ENCODE peak calls at places on chromosome 3, in six cellular contexts. One of them, this sample, is unnamed.

GRCh38 chr3:38227989-38228388 is 37.6 kb upstream of the SLC22A13 start:
- DNase-seq in CD8-positive, alpha-beta T cell: no peak
- DNase-seq in fibroblast of lung: peak
- DNase-seq in PC-9: no peak
- DNase-seq in MM.1S: no peak
- DNase-seq in H9: no peak
- DNase-seq in this sample: no peak

GRCh38 chr3:169542347-169542751 is 121.2 kb downstream of the MECOM start:
- DNase-seq in CD8-positive, alpha-beta T cell: no peak
- DNase-seq in fibroblast of lung: no peak
- DNase-seq in PC-9: no peak
- DNase-seq in MM.1S: no peak
- DNase-seq in H9: no peak
- DNase-seq in this sample: no peak

GRCh38 chr3:144931590-144931989 is 960.0 kb downstream of the DIPK2A start:
- DNase-seq in CD8-positive, alpha-beta T cell: no peak
- DNase-seq in fibroblast of lung: no peak
- DNase-seq in PC-9: no peak
- DNase-seq in MM.1S: no peak
- DNase-seq in H9: no peak
- DNase-seq in this sample: no peak

GRCh38 chr3:126130081-126130855 is 46.3 kb upstream of the SLC41A3 start:
- DNase-seq in CD8-positive, alpha-beta T cell: peak
- DNase-seq in fibroblast of lung: no peak
- DNase-seq in PC-9: peak
- DNase-seq in MM.1S: no peak
- DNase-seq in H9: no peak
- DNase-seq in this sample: no peak

GRCh38 chr3:107913671-107914070 is 177.2 kb downstream of the CD47 start:
- DNase-seq in CD8-positive, alpha-beta T cell: no peak
- DNase-seq in fibroblast of lung: peak
- DNase-seq in PC-9: no peak
- DNase-seq in MM.1S: no peak
- DNase-seq in H9: no peak
- DNase-seq in this sample: no peak

GRCh38 chr3:114615535-114616064 is 321.8 kb downstream of the TIGIT start:
- DNase-seq in CD8-positive, alpha-beta T cell: no peak
- DNase-seq in fibroblast of lung: no peak
- DNase-seq in PC-9: no peak
- DNase-seq in MM.1S: no peak
- DNase-seq in H9: no peak
- DNase-seq in this sample: no peak

GRCh38 chr3:64109438-64109837 is 86.1 kb upstream of the PSMD6 start:
- DNase-seq in CD8-positive, alpha-beta T cell: no peak
- DNase-seq in fibroblast of lung: no peak
- DNase-seq in PC-9: no peak
- DNase-seq in MM.1S: no peak
- DNase-seq in H9: peak
- DNase-seq in this sample: no peak

GRCh38 chr3:149506540-149506939 is 32.0 kb downstream of the TM4SF4 start:
- DNase-seq in CD8-positive, alpha-beta T cell: no peak
- DNase-seq in fibroblast of lung: peak
- DNase-seq in PC-9: no peak
- DNase-seq in MM.1S: no peak
- DNase-seq in H9: no peak
- DNase-seq in this sample: no peak

GRCh38 chr3:100260081-100260684 is 609 bp upstream of the TBC1D23 start:
- DNase-seq in CD8-positive, alpha-beta T cell: no peak
- DNase-seq in fibroblast of lung: peak
- DNase-seq in PC-9: peak
- DNase-seq in MM.1S: no peak
- DNase-seq in H9: peak
- DNase-seq in this sample: no peak

GRCh38 chr3:134718736-134719135 is 67.9 kb upstream of the KY start:
- DNase-seq in CD8-positive, alpha-beta T cell: no peak
- DNase-seq in fibroblast of lung: peak
- DNase-seq in PC-9: no peak
- DNase-seq in MM.1S: no peak
- DNase-seq in H9: no peak
- DNase-seq in this sample: no peak

DNA sequence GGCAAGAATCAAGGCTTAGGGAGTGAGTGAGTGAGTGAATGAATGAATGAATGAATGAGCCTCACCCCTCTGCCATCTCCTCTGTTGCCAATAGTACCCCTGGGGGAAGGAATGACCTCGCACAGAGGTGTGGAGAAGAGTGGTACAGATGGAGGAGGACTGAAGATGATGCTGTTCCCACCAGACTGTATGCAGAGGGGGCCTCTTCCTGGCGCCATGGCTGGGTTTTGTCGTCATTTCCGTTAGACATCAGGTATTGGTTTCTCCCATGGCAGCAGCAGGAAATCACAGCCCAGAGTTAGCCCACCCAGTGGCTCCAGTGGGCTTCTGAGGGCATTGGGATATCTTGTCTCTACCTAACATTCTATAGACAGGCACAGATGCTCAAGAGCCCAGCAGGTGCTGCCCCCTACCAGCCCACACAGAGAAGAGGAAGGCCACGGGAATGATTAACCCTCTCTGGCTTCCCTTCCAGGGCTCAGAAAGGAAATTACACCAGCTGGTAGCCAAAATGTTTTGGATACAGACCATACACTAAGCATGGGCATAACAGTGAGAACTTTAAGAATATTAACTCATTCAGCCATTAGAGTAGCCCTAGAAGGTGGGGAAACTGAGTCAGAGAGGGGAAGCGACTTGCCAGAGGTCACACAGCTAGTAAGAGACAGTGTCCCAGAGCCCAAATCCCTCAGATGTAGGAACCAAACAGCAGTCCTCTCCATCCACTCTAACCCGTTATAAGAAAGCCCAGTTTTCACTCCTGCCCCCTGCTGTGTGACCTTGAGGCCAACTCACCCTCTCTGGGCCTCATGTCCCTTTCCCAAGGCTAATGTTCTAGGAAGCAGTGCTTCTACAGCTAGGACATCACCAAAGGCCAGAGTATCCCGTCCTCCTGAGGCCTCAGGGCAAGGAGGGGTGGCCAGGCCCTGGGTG is 109.6 kb upstream of the SLC6A11 start:
- DNase-seq in CD8-positive, alpha-beta T cell: no peak
- DNase-seq in fibroblast of lung: no peak
- DNase-seq in PC-9: no peak
- DNase-seq in MM.1S: no peak
- DNase-seq in H9: peak
- DNase-seq in this sample: peak
- TF ChIP-seq CTCF in CD8-positive, alpha-beta T cell: no peak
- TF ChIP-seq CTCF in fibroblast of lung: no peak
- TF ChIP-seq CTCF in PC-9: no peak
- TF ChIP-seq CTCF in MM.1S: no peak
- TF ChIP-seq CTCF in H9: peak
- TF ChIP-seq CTCF in this sample: no peak

GRCh38 chr3:52685285-52685704 is 418 bp downstream of the PBRM1 start:
- DNase-seq in CD8-positive, alpha-beta T cell: peak
- DNase-seq in fibroblast of lung: no peak
- DNase-seq in PC-9: peak
- DNase-seq in MM.1S: peak
- DNase-seq in H9: peak
- DNase-seq in this sample: peak

GRCh38 chr3:52683611-52684010 is 2.1 kb downstream of the PBRM1 start:
- DNase-seq in CD8-positive, alpha-beta T cell: no peak
- DNase-seq in fibroblast of lung: no peak
- DNase-seq in PC-9: no peak
- DNase-seq in MM.1S: no peak
- DNase-seq in H9: no peak
- DNase-seq in this sample: no peak

GRCh38 chr3:52688266-52688665 is 2.4 kb downstream of the GNL3 start:
- DNase-seq in CD8-positive, alpha-beta T cell: no peak
- DNase-seq in fibroblast of lung: no peak
- DNase-seq in PC-9: no peak
- DNase-seq in MM.1S: no peak
- DNase-seq in H9: no peak
- DNase-seq in this sample: no peak

GRCh38 chr3:52684184-52684583 is 1.5 kb downstream of the PBRM1 start:
- DNase-seq in CD8-positive, alpha-beta T cell: no peak
- DNase-seq in fibroblast of lung: no peak
- DNase-seq in PC-9: no peak
- DNase-seq in MM.1S: no peak
- DNase-seq in H9: no peak
- DNase-seq in this sample: no peak

GRCh38 chr3:52685705-52686691 is at the start of the genes GNL3 and PBRM1:
- DNase-seq in CD8-positive, alpha-beta T cell: peak
- DNase-seq in fibroblast of lung: peak
- DNase-seq in PC-9: peak
- DNase-seq in MM.1S: peak
- DNase-seq in H9: peak
- DNase-seq in this sample: peak
- TF ChIP-seq CTCF in CD8-positive, alpha-beta T cell: no peak
- TF ChIP-seq CTCF in fibroblast of lung: no peak
- TF ChIP-seq CTCF in PC-9: no peak
- TF ChIP-seq CTCF in MM.1S: no peak
- TF ChIP-seq CTCF in H9: no peak
- TF ChIP-seq CTCF in this sample: no peak

DNA sequence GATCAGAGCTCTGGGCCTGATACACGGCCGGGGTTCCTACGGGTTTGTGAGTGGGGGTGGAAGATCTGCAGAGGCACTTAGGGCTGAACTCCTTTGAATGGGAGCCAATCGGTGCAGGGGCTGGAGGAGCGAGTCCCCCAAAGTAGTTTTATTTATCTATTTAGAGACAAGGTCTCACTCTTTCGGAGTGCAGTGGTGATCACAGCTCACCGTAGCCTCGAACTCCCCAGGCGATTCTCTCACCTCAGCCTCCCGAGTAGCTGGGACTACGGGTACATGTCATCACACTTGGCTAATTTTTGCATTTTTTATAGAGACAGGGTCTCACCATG is 1.6 kb upstream of the CELSR3 start:
- DNase-seq in CD8-positive, alpha-beta T cell: no peak
- DNase-seq in fibroblast of lung: no peak
- DNase-seq in PC-9: no peak
- DNase-seq in MM.1S: no peak
- DNase-seq in H9: no peak
- DNase-seq in this sample: no peak
- TF ChIP-seq CTCF in CD8-positive, alpha-beta T cell: no peak
- TF ChIP-seq CTCF in fibroblast of lung: no peak
- TF ChIP-seq CTCF in PC-9: peak
- TF ChIP-seq CTCF in MM.1S: no peak
- TF ChIP-seq CTCF in H9: peak
- TF ChIP-seq CTCF in this sample: no peak

DNA sequence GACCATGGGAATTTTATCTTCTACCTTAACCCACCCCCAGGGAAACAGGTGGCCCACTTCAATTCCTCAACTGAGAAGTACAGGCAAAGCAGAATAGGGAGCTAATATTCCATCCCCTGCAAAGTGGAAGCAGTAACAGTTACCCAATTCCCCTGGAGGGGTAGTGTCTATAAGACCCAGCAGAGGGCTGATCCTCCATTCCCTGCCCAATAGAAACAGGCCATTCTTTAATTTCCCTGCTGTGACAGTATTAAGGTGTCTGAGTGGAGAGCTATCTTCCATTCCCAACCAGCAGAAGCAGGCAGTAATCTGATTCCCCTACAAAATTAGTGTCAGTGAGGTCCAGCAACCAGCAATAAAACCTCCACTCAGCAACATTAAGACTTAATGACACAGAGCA is 219.8 kb downstream of the ULK4 start:
- DNase-seq in CD8-positive, alpha-beta T cell: no peak
- DNase-seq in fibroblast of lung: no peak
- DNase-seq in PC-9: no peak
- DNase-seq in MM.1S: no peak
- DNase-seq in H9: no peak
- DNase-seq in this sample: no peak
- TF ChIP-seq CTCF in CD8-positive, alpha-beta T cell: no peak
- TF ChIP-seq CTCF in fibroblast of lung: no peak
- TF ChIP-seq CTCF in PC-9: no peak
- TF ChIP-seq CTCF in MM.1S: no peak
- TF ChIP-seq CTCF in H9: peak
- TF ChIP-seq CTCF in this sample: no peak

GRCh38 chr3:166425021-166425420 is 587.8 kb upstream of the BCHE start:
- DNase-seq in CD8-positive, alpha-beta T cell: no peak
- DNase-seq in fibroblast of lung: no peak
- DNase-seq in PC-9: no peak
- DNase-seq in MM.1S: no peak
- DNase-seq in H9: no peak
- DNase-seq in this sample: no peak

GRCh38 chr3:166420071-166420470 is 582.8 kb upstream of the BCHE start:
- DNase-seq in CD8-positive, alpha-beta T cell: no peak
- DNase-seq in fibroblast of lung: no peak
- DNase-seq in PC-9: no peak
- DNase-seq in MM.1S: no peak
- DNase-seq in H9: no peak
- DNase-seq in this sample: no peak

GRCh38 chr3:166425900-166426611 is 588.8 kb upstream of the BCHE start:
- DNase-seq in CD8-positive, alpha-beta T cell: no peak
- DNase-seq in fibroblast of lung: no peak
- DNase-seq in PC-9: no peak
- DNase-seq in MM.1S: no peak
- DNase-seq in H9: peak
- DNase-seq in this sample: no peak
- TF ChIP-seq CTCF in CD8-positive, alpha-beta T cell: no peak
- TF ChIP-seq CTCF in fibroblast of lung: no peak
- TF ChIP-seq CTCF in PC-9: no peak
- TF ChIP-seq CTCF in MM.1S: no peak
- TF ChIP-seq CTCF in H9: peak
- TF ChIP-seq CTCF in this sample: no peak

DNA sequence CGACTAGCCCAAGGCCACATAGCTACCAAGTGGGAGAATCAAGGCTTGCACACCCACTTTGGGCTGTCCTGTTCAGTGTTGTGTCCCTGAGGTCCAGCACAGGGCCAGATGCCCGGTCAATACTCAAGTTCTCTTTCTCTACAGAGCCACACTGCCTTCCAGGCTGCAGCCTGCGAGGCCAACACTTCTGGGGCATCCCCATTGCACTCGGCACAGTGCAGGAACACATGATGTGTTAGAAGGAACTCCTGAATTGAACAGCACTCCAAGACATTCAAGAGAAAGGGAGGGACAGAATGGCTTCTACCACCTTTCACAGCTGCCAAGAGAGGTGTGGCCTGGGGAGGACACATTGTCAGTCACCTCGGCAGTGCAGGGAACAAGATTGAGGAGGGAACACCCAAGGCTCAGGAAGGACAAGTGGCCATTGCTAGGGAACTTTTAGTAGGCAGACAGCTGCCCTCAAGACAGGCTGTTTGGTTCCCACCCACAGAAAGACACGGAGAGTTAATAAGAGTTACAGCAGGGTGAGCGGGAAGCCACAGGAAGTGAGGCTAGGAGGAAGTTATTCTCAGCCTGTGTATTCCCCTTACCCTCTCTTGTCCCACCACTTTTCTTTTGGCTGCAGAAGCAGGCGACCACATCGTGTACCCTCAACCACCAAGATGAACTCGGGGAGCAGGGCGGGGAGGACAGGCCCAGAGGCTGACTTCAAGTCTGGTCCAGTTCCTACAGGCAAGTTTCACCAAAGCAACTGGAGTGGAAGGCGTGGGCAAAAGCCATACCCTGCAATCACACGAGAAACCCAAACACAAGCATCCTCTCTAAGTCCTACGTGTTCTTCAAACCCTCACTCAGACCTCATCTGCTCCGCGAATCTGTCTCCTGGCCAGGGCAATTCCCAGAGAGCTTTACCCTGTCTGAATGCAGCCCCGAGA is 69.4 kb downstream of the SRGAP3 start:
- DNase-seq in CD8-positive, alpha-beta T cell: peak
- DNase-seq in fibroblast of lung: no peak
- DNase-seq in PC-9: no peak
- DNase-seq in MM.1S: no peak
- DNase-seq in H9: no peak
- DNase-seq in this sample: peak
- TF ChIP-seq CTCF in CD8-positive, alpha-beta T cell: no peak
- TF ChIP-seq CTCF in fibroblast of lung: no peak
- TF ChIP-seq CTCF in PC-9: no peak
- TF ChIP-seq CTCF in MM.1S: no peak
- TF ChIP-seq CTCF in H9: no peak
- TF ChIP-seq CTCF in this sample: no peak

This sample was measured in GM20000.